ENCODE peak calls at places on chromosomes 6 and 20, in ten cellular contexts. J is nephron progenitor cell, I is HepG2, C is astrocyte of the cerebellum, U is lower leg skin, K is heart right ventricle, R is choroid plexus epithelial cell, N is brain microvascular endothelial cell, S is uterus, T is left lung. P is an unnamed sample.

GRCh38 chr6:146551545-146551944 is 7.9 kb downstream of the RAB32 start:
- DNase-seq in I (no peak), N (no peak), S (no peak), R (peak), T (no peak), K (no peak), C (no peak), J (no peak), U (no peak), P (no peak)

GRCh38 chr6:3209114-3210023 is 18.1 kb downstream of the TUBB2B start:
- DNase-seq in K (no peak), N (peak), S (peak), J (no peak), R (peak), T (no peak), I (peak), U (peak), C (peak), P (peak)

GRCh38 chr20:46286380-46286779 is 21.9 kb downstream of the CDH22 start:
- DNase-seq in U (no peak), J (no peak), S (no peak), T (no peak), K (no peak), R (no peak), N (no peak), C (no peak), I (no peak), P (no peak)

GRCh38 chr6:154277578-154278128 is 79.0 kb downstream of the IPCEF1 start:
- DNase-seq in J (no peak), S (no peak), K (no peak), T (no peak), C (no peak), I (no peak), N (no peak), U (no peak), R (no peak), P (no peak)

GRCh38 chr6:130625825-130626500 is 201.2 kb upstream of the SMLR1 start:
- DNase-seq in J (no peak), I (no peak), T (no peak), N (peak), R (peak), C (no peak), U (no peak), S (no peak), K (no peak), P (no peak)

GRCh38 chr6:36286858-36287257 is 17.0 kb downstream of the PNPLA1 start:
- DNase-seq in S (no peak), N (no peak), C (no peak), K (no peak), U (no peak), I (no peak), R (no peak), T (no peak), J (no peak), P (no peak)

GRCh38 chr6:132132911-132133639 is 181.9 kb upstream of the CCN2 start:
- DNase-seq in K (no peak), N (peak), I (no peak), U (no peak), J (no peak), S (no peak), T (no peak), R (peak), C (no peak), P (no peak)

GRCh38 chr20:14451458-14451857 is 114.0 kb upstream of the FLRT3 start:
- DNase-seq in S (no peak), J (no peak), I (no peak), U (no peak), R (no peak), C (no peak), T (no peak), K (no peak), N (no peak), P (peak)

GRCh38 chr6:84284428-84285033 is 57.1 kb upstream of the CEP162 start:
- DNase-seq in N (peak), S (no peak), U (no peak), K (no peak), R (peak), J (no peak), I (peak), C (no peak), T (no peak), P (peak)

GRCh38 chr20:59022754-59023153 is 3.5 kb downstream of the TUBB1 start:
- DNase-seq in S (no peak), R (no peak), U (no peak), J (no peak), N (no peak), C (no peak), T (no peak), I (no peak), K (no peak), P (no peak)

GRCh38 chr6:7917729-7918128 is 7.1 kb upstream of the TXNDC5 start:
- DNase-seq in R (no peak), I (peak), C (no peak), K (no peak), S (no peak), N (no peak), J (no peak), U (no peak), T (no peak), P (no peak)

DNA sequence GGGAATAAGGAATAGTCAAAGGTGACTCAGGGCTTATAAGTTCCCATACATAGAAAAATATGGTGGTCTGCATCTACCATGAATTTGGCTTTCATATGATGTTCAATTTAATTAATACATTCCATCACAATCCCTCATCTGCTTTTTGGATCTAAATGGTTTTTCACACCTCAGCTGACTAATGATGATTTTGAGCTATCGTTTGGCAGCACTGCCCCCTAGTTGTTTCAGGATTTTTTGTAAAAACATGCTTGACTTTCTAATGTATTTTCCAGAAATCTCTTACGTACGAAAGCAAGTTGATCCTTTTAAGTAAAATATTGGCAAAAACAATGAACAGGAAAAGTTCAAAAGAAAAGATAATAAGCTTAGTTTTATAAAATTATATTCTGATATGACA is 408.6 kb upstream of the ADGRB3 start:
- DNase-seq in U (no peak), C (no peak), R (peak), I (no peak), K (no peak), S (no peak), J (no peak), T (no peak), N (no peak), P (peak)
- TF ChIP-seq CTCF in U (no peak), C (peak), R (peak), I (peak), K (peak), S (no peak), J (peak), T (no peak), N (peak), P (peak)

GRCh38 chr6:27514906-27515495 is 42.1 kb upstream of the ZNF184 start:
- DNase-seq in U (no peak), T (no peak), N (no peak), I (no peak), J (no peak), R (no peak), C (no peak), S (no peak), K (no peak), P (no peak)

GRCh38 chr6:27517238-27517637 is 44.3 kb upstream of the ZNF184 start:
- DNase-seq in N (no peak), U (no peak), C (no peak), J (no peak), I (no peak), K (no peak), S (no peak), T (no peak), R (no peak), P (no peak)

GRCh38 chr6:27517928-27518787 is 45.3 kb upstream of the ZNF184 start:
- DNase-seq in J (no peak), U (no peak), N (no peak), C (no peak), R (no peak), K (no peak), I (no peak), T (no peak), S (no peak), P (no peak)

GRCh38 chr6:27518881-27519795 is 46.2 kb upstream of the ZNF184 start:
- DNase-seq in N (peak), I (peak), C (peak), S (peak), K (peak), U (peak), T (peak), R (peak), J (peak), P (peak)
- TF ChIP-seq CTCF in N (peak), I (peak), C (peak), S (peak), K (peak), U (no peak), T (peak), R (peak), J (peak), P (peak)

GRCh38 chr20:41960166-41960565 is 342.0 kb upstream of the CHD6 start:
- DNase-seq in U (no peak), T (no peak), S (no peak), C (no peak), K (no peak), J (no peak), R (no peak), I (no peak), N (no peak), P (no peak)
- TF ChIP-seq CTCF in U (no peak), T (no peak), S (no peak), C (no peak), K (no peak), J (no peak), R (no peak), I (no peak), N (no peak), P (no peak)

GRCh38 chr20:37867289-37868195 is 35.4 kb upstream of the VSTM2L start:
- DNase-seq in K (no peak), J (no peak), I (no peak), C (no peak), S (no peak), N (no peak), U (no peak), R (peak), T (no peak), P (no peak)
- TF ChIP-seq CTCF in K (no peak), J (no peak), I (no peak), C (no peak), S (no peak), N (no peak), U (no peak), R (no peak), T (no peak), P (no peak)

GRCh38 chr20:57400262-57400701 is 9.1 kb downstream of the RBM38 start:
- DNase-seq in K (no peak), N (no peak), U (no peak), C (no peak), S (no peak), J (no peak), I (no peak), T (peak), R (no peak), P (no peak)
- TF ChIP-seq CTCF in K (no peak), N (peak), U (no peak), C (no peak), S (peak), J (no peak), I (peak), T (no peak), R (peak), P (no peak)

DNA sequence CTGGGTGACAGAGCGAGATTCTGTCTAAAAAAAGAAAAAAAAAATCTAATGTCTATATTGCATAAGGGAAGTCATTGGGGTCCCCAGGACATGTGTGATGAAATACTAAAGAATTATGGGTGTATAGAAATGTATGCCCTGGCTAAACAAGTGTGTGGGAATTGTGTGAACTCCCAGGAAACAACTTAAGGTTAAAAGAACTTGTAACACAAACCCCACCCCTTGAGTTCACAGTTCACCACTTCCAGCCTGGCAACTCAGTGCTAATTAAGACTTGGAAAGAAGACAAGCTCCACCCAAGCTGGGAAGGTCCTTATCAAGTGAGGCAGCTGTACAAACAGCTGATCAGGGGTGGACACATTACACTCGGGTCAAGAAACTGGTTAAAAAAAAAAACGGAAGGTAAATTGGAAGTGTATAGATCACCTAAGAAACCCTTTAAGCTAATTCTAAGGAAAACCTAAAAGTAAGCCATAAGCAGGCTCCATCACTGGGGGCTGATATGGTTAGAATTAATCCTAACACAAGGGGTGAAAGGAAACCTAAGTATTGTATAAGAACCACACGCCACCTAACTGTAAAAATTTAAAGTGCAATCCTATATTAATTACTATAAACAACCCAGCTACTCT is 25.2 kb downstream of the HLA-A start:
- DNase-seq in I (peak), S (no peak), K (no peak), U (peak), R (peak), T (no peak), N (no peak), J (no peak), C (no peak), P (no peak)
- TF ChIP-seq CTCF in I (no peak), S (no peak), K (peak), U (no peak), R (peak), T (no peak), N (no peak), J (no peak), C (no peak), P (no peak)

P was measured in glutamatergic neuron.